ENCODE peak calls at places on chromosomes 7 and 10, in four cellular contexts. I is heart right ventricle, Q is BE2C, V is hepatocyte. R is an unnamed sample.
A peak's percentile ranks its signal among the peaks of the same experiment; 100 is the strongest.

GRCh38 chr7:101950450-101951119 is 133.2 kb downstream of the CUX1 start:
- DNase-seq in I (no peak), V (peak; percentile 57), Q (no peak), R (no peak)

GRCh38 chr7:343864-344607 is 54.1 kb downstream of the FOXL3 start:
- DNase-seq in I (no peak), V (no peak), Q (no peak), R (no peak)

GRCh38 chr7:3188946-3189345 is 112.1 kb upstream of the SDK1 start:
- DNase-seq in I (no peak), V (no peak), Q (no peak), R (no peak)

GRCh38 chr7:24717247-24717622 is 40.0 kb downstream of the GSDME start:
- DNase-seq in I (no peak), V (no peak), Q (no peak), R (no peak)

GRCh38 chr7:84195295-84196006 is 862 bp upstream of the SEMA3A start:
- DNase-seq in I (no peak), V (no peak), Q (no peak), R (no peak)

GRCh38 chr7:129189661-129190310 is 1.4 kb downstream of the SMO start:
- DNase-seq in Q (no peak), V (peak; percentile 2), I (no peak), R (no peak)

GRCh38 chr7:98284335-98285036 is 3.0 kb downstream of the BRI3 start:
- DNase-seq in Q (peak; percentile 30), V (peak; percentile 62), I (peak; percentile 81), R (peak; percentile 79)

GRCh38 chr7:114414151-114415053 is at the start of gene FOXP2:
- DNase-seq in Q (no peak), I (no peak), V (no peak), R (no peak)

GRCh38 chr7:121395494-121395960 is 581 bp downstream of the FAM3C start:
- DNase-seq in Q (no peak), V (peak; percentile 54), I (peak; percentile 13), R (peak; percentile 58)

GRCh38 chr10:115092555-115093285 is 445 bp upstream of the ATRNL1 start:
- DNase-seq in V (peak; percentile 68), I (peak; percentile 17), Q (peak; percentile 67), R (no peak)

GRCh38 chr7:97844036-97844435 is 28.2 kb downstream of the ASNS start:
- DNase-seq in V (no peak), Q (no peak), I (no peak), R (no peak)

GRCh38 chr10:78416031-78416800 is 382.6 kb downstream of the RPS24 start:
- DNase-seq in V (no peak), I (no peak), Q (no peak), R (no peak)

GRCh38 chr10:88962336-88962735 is 9.8 kb upstream of the ACTA2 start:
- DNase-seq in V (no peak), I (no peak), Q (no peak), R (no peak)

GRCh38 chr10:12934777-12935176 is 66.7 kb downstream of the CCDC3 start:
- DNase-seq in I (no peak), V (no peak), Q (no peak), R (no peak)

GRCh38 chr10:5976689-5977470 is 463 bp downstream of the IL15RA start:
- DNase-seq in Q (no peak), I (peak; percentile 47), V (peak; percentile 34), R (peak; percentile 74)

GRCh38 chr7:1853619-1854520 is 183.8 kb downstream of the ELFN1 start:
- DNase-seq in Q (peak; percentile 56), V (no peak), I (no peak), R (peak; percentile 38)

GRCh38 chr10:50972591-50972990 is 87.2 kb upstream of the A1CF start:
- DNase-seq in V (peak; percentile 65), Q (no peak), I (no peak), R (no peak)

GRCh38 chr7:34236057-34236456 is 330.7 kb downstream of the BMPER start:
- DNase-seq in I (no peak), V (no peak), Q (no peak), R (no peak)

GRCh38 chr10:43128958-43129706 is 9.1 kb upstream of the CSGALNACT2 start:
- DNase-seq in I (no peak), Q (no peak), V (peak; percentile 48), R (no peak)

GRCh38 chr7:1928555-1929348 is 258.7 kb downstream of the ELFN1 start:
- DNase-seq in V (no peak), I (no peak), Q (no peak), R (peak; percentile 92)

GRCh38 chr10:132257271-132257670 is 50.5 kb downstream of the STK32C start:
- DNase-seq in I (no peak), V (no peak), Q (no peak), R (no peak)

GRCh38 chr10:83545901-83546391 is 593.4 kb upstream of the GHITM start:
- DNase-seq in I (peak; percentile 63), V (peak; percentile 47), Q (peak; percentile 79), R (no peak)

GRCh38 chr7:1897076-1897860 is 227.2 kb downstream of the ELFN1 start:
- DNase-seq in I (no peak), V (no peak), Q (no peak), R (no peak)

GRCh38 chr10:121753726-121754476 is 155.7 kb upstream of the FGFR2 start:
- DNase-seq in V (no peak), Q (no peak), I (no peak), R (no peak)

GRCh38 chr7:121178869-121179497 is 149.8 kb upstream of the WNT16 start:
- DNase-seq in I (no peak), V (no peak), Q (no peak), R (no peak)

GRCh38 chr7:70620333-70621055 is 511.4 kb upstream of the GALNT17 start:
- DNase-seq in Q (no peak), V (no peak), I (no peak), R (no peak)

GRCh38 chr10:114163062-114163861 is 10.7 kb downstream of the CCDC186 start:
- DNase-seq in I (no peak), V (no peak), Q (no peak), R (no peak)

GRCh38 chr7:137172105-137172590 is 171.4 kb downstream of the PTN start:
- DNase-seq in I (no peak), V (no peak), Q (no peak), R (no peak)

GRCh38 chr10:70602665-70603438 is at the start of gene PRF1:
- DNase-seq in V (no peak), Q (no peak), I (no peak), R (no peak)

GRCh38 chr7:41967156-41967555 is 264.3 kb upstream of the INHBA start:
- DNase-seq in V (no peak), I (no peak), Q (no peak), R (no peak)

GRCh38 chr10:34061846-34062245 is 727.4 kb upstream of the NRP1 start:
- DNase-seq in V (no peak), I (no peak), Q (no peak), R (no peak)

GRCh38 chr7:1671876-1672451 is 1.9 kb downstream of the ELFN1 start:
- DNase-seq in Q (no peak), I (no peak), V (peak; percentile 2), R (no peak)

GRCh38 chr10:1174022-1174421 is 117.8 kb downstream of the WDR37 start:
- DNase-seq in V (no peak), Q (no peak), I (no peak), R (no peak)

GRCh38 chr10:3172081-3172445 is 519 bp downstream of the PITRM1 start:
- DNase-seq in V (peak; percentile 46), I (no peak), Q (no peak), R (no peak)

GRCh38 chr7:38211940-38212339 is 33.9 kb downstream of the STARD3NL start:
- DNase-seq in Q (no peak), V (no peak), I (no peak), R (no peak)

GRCh38 chr10:69451784-69452251 is 553 bp downstream of the TSPAN15 start:
- DNase-seq in I (no peak), V (peak; percentile 65), Q (no peak), R (no peak)

GRCh38 chr10:63614371-63614891 is 93.2 kb downstream of the REEP3 start:
- DNase-seq in V (no peak), Q (peak; percentile 14), I (peak; percentile 21), R (no peak)

GRCh38 chr10:44827431-44828006 is 83.6 kb upstream of the TMEM72 start:
- DNase-seq in I (no peak), Q (no peak), V (no peak), R (no peak)

DNA sequence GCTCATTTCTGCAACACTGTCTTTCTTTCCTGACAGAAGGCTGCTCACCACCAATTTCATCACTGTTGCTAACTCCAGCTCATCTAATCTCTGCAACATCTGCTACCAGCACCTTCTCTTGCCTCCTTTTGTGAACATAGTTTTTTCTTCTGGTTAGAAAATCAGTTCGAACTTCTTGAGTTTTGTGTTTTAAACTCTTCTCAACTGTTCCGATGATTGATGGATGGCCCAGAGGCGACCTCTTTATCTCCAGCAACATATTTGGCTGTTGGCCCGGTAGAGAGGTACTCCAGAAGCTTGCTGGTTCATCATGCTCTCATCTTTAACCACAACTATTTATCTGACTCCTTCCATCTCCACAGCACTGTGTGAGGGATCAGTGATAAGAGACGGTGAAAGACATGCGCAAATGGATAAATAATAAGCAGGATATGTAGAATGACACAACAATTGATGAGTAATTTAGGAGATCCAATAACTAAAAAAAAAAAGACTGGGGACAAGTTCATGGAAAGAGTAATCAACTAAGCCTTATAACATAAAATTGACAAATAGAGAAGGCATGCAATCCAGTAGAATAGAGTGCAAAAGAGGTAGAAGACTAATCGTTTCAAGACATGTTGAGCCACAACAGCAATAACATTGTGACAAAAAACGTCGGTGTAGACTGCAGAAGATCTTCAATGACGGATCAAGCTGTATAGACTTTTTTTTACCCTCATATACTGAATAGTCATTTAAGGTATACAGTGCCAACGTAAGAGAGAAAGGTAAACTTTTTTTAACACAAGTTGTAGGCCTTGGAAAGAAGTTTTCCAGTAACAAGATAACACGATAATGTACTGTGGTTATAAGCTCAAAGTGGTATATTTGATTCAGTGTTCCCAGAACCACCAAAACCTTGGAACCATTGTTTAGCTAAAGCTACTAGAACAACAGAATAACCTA is 152.2 kb downstream of the CRPPA start:
- DNase-seq in I (no peak), V (peak; percentile 15), Q (peak; percentile 53), R (no peak)
- H3K9me3 ChIP-seq in I (no peaks in the 10 kb centered on the region), V (no peaks in the 10 kb centered on the region), Q (no peaks in the 10 kb centered on the region), R (no peaks in the 10 kb centered on the region)

DNA sequence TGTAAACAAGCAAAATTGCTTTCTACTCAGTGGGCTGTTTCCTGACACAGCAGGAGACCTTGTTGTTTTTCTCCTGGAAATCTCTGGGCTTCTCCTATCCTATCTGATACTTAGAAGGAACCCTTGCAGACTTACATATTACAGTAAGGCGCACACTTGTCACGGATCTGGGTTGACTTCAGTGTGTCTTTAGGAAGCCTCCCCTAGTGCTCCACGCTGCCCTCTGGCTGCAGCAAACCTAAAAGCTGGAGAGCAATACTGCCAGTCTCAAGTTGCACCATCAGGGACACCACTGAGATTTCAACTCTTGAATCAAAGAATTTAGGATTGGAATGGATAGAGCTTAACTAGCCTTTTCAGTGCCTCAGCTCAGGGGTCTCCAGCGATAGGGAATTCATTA is 495.3 kb downstream of the LRMDA start:
- DNase-seq in V (no peak), Q (peak; percentile 34), I (no peak), R (peak; percentile 57)
- TF ChIP-seq CTCF in V (no peak), Q (peak; percentile 59), I (no peak), R (peak; percentile 63)

GRCh38 chr10:38118072-38118807 is 24.1 kb downstream of the ZNF37A start:
- DNase-seq in V (no peak), Q (no peak), I (no peak), R (no peak)
- H3K9me3 ChIP-seq in V (peaks cover 31% of the 10 kb centered on the region), Q (no peaks in the 10 kb centered on the region), I (peaks cover 100% of the 10 kb centered on the region), R (peaks cover 57% of the 10 kb centered on the region)

DNA sequence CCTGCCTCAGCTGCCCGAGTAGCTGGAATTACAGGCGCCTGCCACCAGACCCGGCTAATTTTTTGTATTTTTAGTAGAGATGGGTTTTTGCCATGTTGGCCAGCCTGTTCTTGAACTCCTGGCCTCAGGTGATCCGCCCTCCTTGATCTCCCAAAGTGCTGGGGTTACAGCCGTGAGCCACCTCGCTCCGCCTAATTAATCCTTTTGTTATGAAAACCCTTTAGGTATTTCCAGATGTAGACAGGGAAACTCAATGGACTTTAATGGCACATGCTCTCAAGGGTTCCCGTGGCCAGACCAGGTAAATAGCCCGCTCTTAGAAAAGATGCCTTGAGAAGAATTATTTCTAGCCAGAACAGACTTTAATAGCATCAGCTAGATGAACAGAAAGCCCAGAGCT is 19.7 kb upstream of the EXOC4 start:
- DNase-seq in I (no peak), Q (no peak), V (no peak), R (no peak)
- TF ChIP-seq CTCF in I (no peak), Q (no peak), V (no peak), R (no peak)